ENCODE peak calls at places on chromosomes 12 and 14, in four cellular contexts. D is GM23338, S is osteoblast, X is choroid plexus epithelial cell. H is an unnamed sample.

GRCh38 chr12:98296462-98297079 is 218.8 kb upstream of the TMPO start:
- DNase-seq in D (peak; percentile 68), S (no peak), X (no peak), H (peak; percentile 18)

GRCh38 chr12:112270673-112271072 is 111.6 kb downstream of the HECTD4 start:
- DNase-seq in X (peak; percentile 34), D (no peak), S (no peak), H (peak; percentile 42)

GRCh38 chr12:46303039-46303666 is 34.3 kb upstream of the SLC38A1 start:
- DNase-seq in S (peak; percentile 36), D (peak; percentile 81), X (peak; percentile 59), H (peak; percentile 67)

GRCh38 chr14:47039336-47039735 is 387.8 kb upstream of the RPL10L start:
- DNase-seq in X (no peak), S (no peak), D (no peak), H (no peak)

GRCh38 chr12:133124674-133125073 is 5.4 kb downstream of the ZNF891 start:
- DNase-seq in X (no peak), D (no peak), S (no peak), H (no peak)

GRCh38 chr12:130164931-130165330 is 2.7 kb downstream of the FZD10 start:
- DNase-seq in X (no peak), S (no peak), D (no peak), H (no peak)

GRCh38 chr14:75628816-75629215 is 31.9 kb downstream of the ERG28 start:
- DNase-seq in S (no peak), X (no peak), D (no peak), H (no peak)

GRCh38 chr14:53786045-53786444 is 170.6 kb downstream of the BMP4 start:
- DNase-seq in D (no peak), S (peak; percentile 10), X (peak; percentile 2), H (no peak)

GRCh38 chr14:72401632-72402428 is 469.6 kb downstream of the RGS6 start:
- DNase-seq in D (no peak), X (peak; percentile 2), S (no peak), H (no peak)

GRCh38 chr14:24965578-24965933 is 84.4 kb downstream of the STXBP6 start:
- DNase-seq in S (no peak), X (no peak), D (no peak), H (no peak)

GRCh38 chr14:28365510-28365909 is 401.1 kb upstream of the FOXG1 start:
- DNase-seq in S (no peak), X (no peak), D (no peak), H (no peak)

GRCh38 chr12:57214398-57214781 is 2.2 kb upstream of the NXPH4 start:
- DNase-seq in X (peak; percentile 66), D (peak; percentile 93), S (no peak), H (peak; percentile 64)

GRCh38 chr14:26282578-26282977 is 315.3 kb downstream of the NOVA1 start:
- DNase-seq in D (no peak), X (no peak), S (no peak), H (peak; percentile 79)

GRCh38 chr12:39972119-39972518 is 133.8 kb downstream of the SLC2A13 start:
- DNase-seq in X (peak; percentile 21), S (no peak), D (peak; percentile 2), H (peak; percentile 14)

GRCh38 chr14:94394594-94395305 is 6.3 kb upstream of the SERPINA1 start:
- DNase-seq in X (peak; percentile 65), D (no peak), S (peak; percentile 87), H (peak; percentile 63)

GRCh38 chr12:48296586-48297396 is 53.9 kb downstream of the ZNF641 start:
- DNase-seq in S (no peak), X (peak; percentile 86), D (peak; percentile 94), H (peak; percentile 92)

GRCh38 chr12:110227138-110227537 is 53.9 kb upstream of the ATP2A2 start:
- DNase-seq in X (no peak), D (no peak), S (no peak), H (no peak)

GRCh38 chr12:50314629-50315312 is 31.5 kb upstream of the LIMA1 start:
- DNase-seq in S (peak; percentile 89), D (peak; percentile 80), X (peak; percentile 83), H (peak; percentile 45)

GRCh38 chr14:105999361-106000028 is 473.1 kb downstream of the TMEM121 start:
- DNase-seq in D (peak; percentile 43), S (peak; percentile 66), X (peak; percentile 47), H (no peak)

GRCh38 chr14:100621806-100622205 is 34.6 kb upstream of the BEGAIN start:
- DNase-seq in X (no peak), D (peak; percentile 56), S (no peak), H (no peak)

GRCh38 chr12:68276400-68276930 is 23.1 kb upstream of the IL22 start:
- DNase-seq in S (no peak), X (peak; percentile 71), D (no peak), H (no peak)

GRCh38 chr14:88143817-88144216 is 138.9 kb downstream of the GPR65 start:
- DNase-seq in D (peak; percentile 51), X (no peak), S (no peak), H (no peak)
- TF ChIP-seq CTCF in D (peak; percentile 48), X (no peak), S (no peak), H (no peak)

GRCh38 chr12:126191037-126191891 is 1126.0 kb downstream of the AACS start:
- DNase-seq in D (peak; percentile 64), X (no peak), S (peak; percentile 48), H (no peak)
- H3K4me3 ChIP-seq in D (peak overlapping the region; percentile 58), X (no peak overlapping the region), S (peak overlapping the region; percentile 55), H (no peak overlapping the region)

GRCh38 chr12:6044082-6044481 is 80.4 kb downstream of the VWF start:
- DNase-seq in X (no peak), D (no peak), S (no peak), H (peak; percentile 78)
- TF ChIP-seq CTCF in X (no peak), D (no peak), S (no peak), H (no peak)

GRCh38 chr14:101774006-101774755 is 12.7 kb downstream of the PPP2R5C start:
- DNase-seq in X (no peak), D (no peak), S (no peak), H (no peak)
- H3K4me3 ChIP-seq in X (no peak overlapping the region), D (no peak overlapping the region), S (no peak overlapping the region), H (no peak overlapping the region)

GRCh38 chr12:16891673-16892072 is 285.7 kb upstream of the LMO3 start:
- DNase-seq in D (no peak), X (no peak), S (no peak), H (peak; percentile 83)
- TF ChIP-seq CTCF in D (no peak), X (no peak), S (no peak), H (no peak)

DNA sequence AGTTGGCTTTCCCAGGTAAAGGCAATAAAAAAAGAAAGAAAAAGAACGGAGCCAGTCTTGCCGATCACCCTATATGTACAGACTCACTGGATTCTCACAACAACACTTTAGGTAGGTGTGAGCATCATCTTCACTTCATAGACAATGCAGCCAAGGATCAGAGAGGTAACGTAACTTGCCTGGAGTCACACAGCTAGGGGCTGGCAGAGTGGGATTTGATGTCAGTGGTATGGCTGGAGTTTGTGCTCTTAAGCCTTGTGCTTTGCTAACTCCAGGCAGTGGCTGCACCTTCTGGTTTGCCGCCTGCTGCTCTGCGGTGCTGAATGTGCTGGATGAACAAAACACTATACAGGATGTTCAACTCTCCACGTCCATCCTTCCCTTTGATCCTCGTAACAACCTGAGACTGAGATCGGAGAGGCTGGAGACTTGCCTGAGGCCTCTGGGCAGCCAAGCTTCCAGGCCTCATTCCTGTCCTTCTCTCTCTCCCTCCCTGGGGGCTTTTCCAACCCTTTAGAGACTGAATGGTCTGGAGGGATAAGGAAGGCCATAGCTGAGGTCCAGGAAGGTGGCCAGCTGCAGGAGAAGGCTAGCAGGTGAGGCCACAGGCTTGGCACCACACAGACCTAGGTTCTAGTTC is 8.1 kb downstream of the ISM2 start:
- DNase-seq in S (no peak), X (no peak), D (no peak), H (no peak)
- H3K4me3 ChIP-seq in S (no peak overlapping the region), X (no peak overlapping the region), D (no peak overlapping the region), H (no peak overlapping the region)

GRCh38 chr12:96398422-96399080 is 1.7 kb downstream of the CDK17 start:
- DNase-seq in D (no peak), S (peak; percentile 69), X (peak; percentile 27), H (no peak)

GRCh38 chr12:96401061-96401871 is 1.0 kb upstream of the CDK17 start:
- DNase-seq in S (peak; percentile 92), D (peak; percentile 53), X (peak; percentile 93), H (peak; percentile 62)

GRCh38 chr12:96400631-96401060 is 407 bp upstream of the CDK17 start:
- DNase-seq in S (peak; percentile 71), X (peak; percentile 46), D (no peak), H (peak; percentile 37)

GRCh38 chr12:96399081-96399918 is 939 bp downstream of the CDK17 start:
- DNase-seq in X (peak; percentile 57), D (peak; percentile 55), S (peak; percentile 92), H (peak; percentile 48)

GRCh38 chr12:96399919-96400630 is at the start of gene CDK17:
- DNase-seq in S (peak; percentile 97), D (peak; percentile 75), X (peak; percentile 92), H (peak; percentile 82)
- TF ChIP-seq CTCF in S (no peak), D (peak; percentile 7), X (peak; percentile 41), H (no peak)

GRCh38 chr12:24795699-24796385 is 153.1 kb downstream of the BCAT1 start:
- DNase-seq in D (no peak), S (peak; percentile 18), X (peak; percentile 13), H (no peak)
- H3K4me3 ChIP-seq in D (no peak overlapping the region), S (peak overlapping the region; percentile 20), X (no peak overlapping the region), H (no peak overlapping the region)

GRCh38 chr12:66453837-66454236 is 151.5 kb downstream of the HELB start:
- DNase-seq in X (peak; percentile 54), S (no peak), D (no peak), H (peak; percentile 4)
- TF ChIP-seq CTCF in X (no peak), S (no peak), D (no peak), H (no peak)

H was measured in epithelial cell of esophagus.